ENCODE peak calls at places on chromosomes 13 and 19, in seven cellular contexts. Q is T-cell; Z is NCI-H510A treated with DMSO at 0.1 percent for 48 hours; Y is stimulated activated CD8-positive, alpha-beta memory T cell treated with anti-CD3 and anti-CD28 coated beads, Interleukin-4, amount 100 ng/mL, for 24 hours; B is NCI-H1092 treated with DMSO at 0.1 percent for 48 hours; K is activated naive CD4-positive, alpha-beta T cell treated with Interleukin-2 at 50 U/mL for 16 hours; I is GM04503. D is an unnamed sample.

GRCh38 chr13:48748681-48749080 is 95.0 kb downstream of the CYSLTR2 start:
- DNase-seq in Q (no peak), Z (no peak), Y (no peak), B (no peak), K (no peak), I (no peak), D (no peak)

GRCh38 chr13:21800847-21801616 is 130.2 kb downstream of the FGF9 start:
- DNase-seq in Q (no peak), Z (peak), Y (no peak), B (no peak), K (no peak), I (no peak), D (no peak)

GRCh38 chr13:39565036-39565949 is 37.7 kb downstream of the LHFPL6 start:
- DNase-seq in Q (no peak), Z (no peak), Y (no peak), B (no peak), K (no peak), I (peak), D (no peak)

GRCh38 chr13:30179547-30180256 is 127.6 kb downstream of the KATNAL1 start:
- DNase-seq in Q (no peak), Z (peak), Y (no peak), B (no peak), K (no peak), I (no peak), D (no peak)

GRCh38 chr19:15402411-15403150 is 16.2 kb downstream of the AKAP8L start:
- DNase-seq in Q (no peak), Z (no peak), Y (no peak), B (no peak), K (no peak), I (no peak), D (no peak)

GRCh38 chr13:73465629-73465974 is 406.8 kb downstream of the KLF5 start:
- DNase-seq in Q (no peak), Z (no peak), Y (no peak), B (no peak), K (no peak), I (peak), D (no peak)

GRCh38 chr13:110560606-110561334 is 752 bp downstream of the RAB20 start:
- DNase-seq in Q (no peak), Z (peak), Y (no peak), B (no peak), K (peak), I (no peak), D (peak)

GRCh38 chr13:67296511-67296910 is 66.4 kb upstream of the PCDH9 start:
- DNase-seq in Q (no peak), Z (no peak), Y (no peak), B (no peak), K (no peak), I (no peak), D (no peak)

GRCh38 chr13:32278456-32278855 is 36.7 kb downstream of the ZAR1L start:
- DNase-seq in Q (no peak), Z (no peak), Y (no peak), B (no peak), K (no peak), I (no peak), D (no peak)

GRCh38 chr13:34349091-34349722 is 531.3 kb downstream of the RFC3 start:
- DNase-seq in Q (no peak), Z (peak), Y (no peak), B (no peak), K (no peak), I (peak), D (no peak)

GRCh38 chr19:18776288-18776594 is 14.9 kb downstream of the COMP start:
- DNase-seq in Q (no peak), Z (no peak), Y (no peak), B (no peak), K (no peak), I (no peak), D (no peak)

GRCh38 chr13:55084630-55085029 is 2056.0 kb downstream of the OLFM4 start:
- DNase-seq in Q (no peak), Z (no peak), Y (no peak), B (no peak), K (no peak), I (no peak), D (no peak)

GRCh38 chr19:51127032-51127431 is 2.3 kb downstream of the SIGLEC9 start:
- DNase-seq in Q (no peak), Z (no peak), Y (no peak), B (no peak), K (no peak), I (no peak), D (no peak)

GRCh38 chr19:49340069-49340864 is 5.1 kb downstream of the CD37 start:
- DNase-seq in Q (no peak), Z (no peak), Y (no peak), B (peak), K (no peak), I (no peak), D (no peak)

GRCh38 chr19:12880551-12881171 is 588 bp downstream of the DNASE2 start:
- DNase-seq in Q (no peak), Z (no peak), Y (no peak), B (no peak), K (peak), I (no peak), D (no peak)

GRCh38 chr13:101649490-101650126 is 197.1 kb downstream of the ITGBL1 start:
- DNase-seq in Q (no peak), Z (no peak), Y (no peak), B (no peak), K (no peak), I (peak), D (no peak)

GRCh38 chr13:45422731-45423130 is 4.6 kb upstream of the SLC25A30 start:
- DNase-seq in Q (no peak), Z (no peak), Y (no peak), B (no peak), K (no peak), I (no peak), D (peak)

GRCh38 chr19:10915511-10916091 is 12.8 kb downstream of the YIPF2 start:
- DNase-seq in Q (no peak), Z (no peak), Y (no peak), B (no peak), K (no peak), I (peak), D (no peak)